ENCODE peak calls at places on chromosomes 1 and 21, in five cellular contexts. E is NCI-H446, G is AG09309, S is pons, D is RWPE1. H is an unnamed sample.

GRCh38 chr21:18716578-18717138 is 313.1 kb upstream of the TMPRSS15 start:
- DNase-seq in E (no peak), G (no peak), S (no peak), D (no peak), H (no peak)

GRCh38 chr1:171798760-171799159 is 17.3 kb downstream of the METTL13 start:
- DNase-seq in E (no peak), G (no peak), S (no peak), D (no peak), H (no peak)

GRCh38 chr1:100868364-100868995 is 26.2 kb downstream of the EXTL2 start:
- DNase-seq in E (peak), G (peak), S (peak), D (peak), H (no peak)

GRCh38 chr1:226627924-226628623 is 79.5 kb downstream of the STUM start:
- DNase-seq in E (no peak), G (no peak), S (no peak), D (no peak), H (no peak)

GRCh38 chr1:21907079-21907418 is 30.1 kb downstream of the HSPG2 start:
- DNase-seq in E (no peak), G (no peak), S (no peak), D (no peak), H (no peak)

GRCh38 chr1:223010552-223011229 is 132.4 kb downstream of the TLR5 start:
- DNase-seq in E (no peak), G (peak), S (no peak), D (no peak), H (no peak)

GRCh38 chr21:26529556-26529955 is 43.5 kb downstream of the CYYR1 start:
- DNase-seq in E (no peak), G (no peak), S (no peak), D (no peak), H (no peak)

GRCh38 chr1:165287329-165287728 is 69.2 kb downstream of the LMX1A start:
- DNase-seq in E (no peak), G (no peak), S (no peak), D (no peak), H (no peak)

GRCh38 chr21:45584786-45585185 is 42.5 kb upstream of the SLC19A1 start:
- DNase-seq in E (no peak), G (no peak), S (no peak), D (no peak), H (no peak)

H was measured in mucosa of descending colon.